ENCODE peak calls at places on chromosomes 13 and 19, in seven cellular contexts. One of them, this sample, is unnamed.
A peak's percentile ranks its signal among the peaks of the same experiment; 100 is the strongest.

GRCh38 chr19:42054205-42054604 is 15.8 kb downstream of the GRIK5 start:
- DNase-seq in HL-60: no peak
- DNase-seq in Karpas-422: no peak
- DNase-seq in CD8-positive, alpha-beta memory T cell: no peak
- DNase-seq in astrocyte of the spinal cord: no peak
- DNase-seq in activated CD4-positive, alpha-beta memory T cell treated with anti-CD3 and anti-CD28 coated beads for 36 hours: no peak
- DNase-seq in smooth muscle cell of the brain vasculature: no peak
- DNase-seq in this sample: no peak

GRCh38 chr13:24727731-24728601 is 36.0 kb upstream of the RNF17 start:
- DNase-seq in smooth muscle cell of the brain vasculature: peak; percentile 65
- DNase-seq in astrocyte of the spinal cord: peak; percentile 78
- DNase-seq in activated CD4-positive, alpha-beta memory T cell treated with anti-CD3 and anti-CD28 coated beads for 36 hours: peak; percentile 75
- DNase-seq in Karpas-422: peak; percentile 92
- DNase-seq in CD8-positive, alpha-beta memory T cell: peak; percentile 59
- DNase-seq in HL-60: peak; percentile 82
- DNase-seq in this sample: peak; percentile 82

GRCh38 chr13:99766641-99767045 is 204.9 kb downstream of the ZIC5 start:
- DNase-seq in smooth muscle cell of the brain vasculature: no peak
- DNase-seq in activated CD4-positive, alpha-beta memory T cell treated with anti-CD3 and anti-CD28 coated beads for 36 hours: no peak
- DNase-seq in astrocyte of the spinal cord: no peak
- DNase-seq in Karpas-422: peak; percentile 52
- DNase-seq in CD8-positive, alpha-beta memory T cell: no peak
- DNase-seq in HL-60: no peak
- DNase-seq in this sample: peak; percentile 3

GRCh38 chr13:74251778-74252519 is 117.7 kb upstream of the KLF12 start:
- DNase-seq in Karpas-422: no peak
- DNase-seq in smooth muscle cell of the brain vasculature: no peak
- DNase-seq in astrocyte of the spinal cord: no peak
- DNase-seq in CD8-positive, alpha-beta memory T cell: no peak
- DNase-seq in activated CD4-positive, alpha-beta memory T cell treated with anti-CD3 and anti-CD28 coated beads for 36 hours: no peak
- DNase-seq in HL-60: no peak
- DNase-seq in this sample: no peak

GRCh38 chr19:6593651-6594416 is 2.9 kb upstream of the CD70 start:
- DNase-seq in activated CD4-positive, alpha-beta memory T cell treated with anti-CD3 and anti-CD28 coated beads for 36 hours: no peak
- DNase-seq in HL-60: no peak
- DNase-seq in Karpas-422: peak; percentile 51
- DNase-seq in CD8-positive, alpha-beta memory T cell: no peak
- DNase-seq in astrocyte of the spinal cord: no peak
- DNase-seq in smooth muscle cell of the brain vasculature: no peak
- DNase-seq in this sample: no peak

GRCh38 chr13:36766295-36766694 is 52.7 kb upstream of the RFXAP start:
- DNase-seq in CD8-positive, alpha-beta memory T cell: no peak
- DNase-seq in Karpas-422: no peak
- DNase-seq in smooth muscle cell of the brain vasculature: no peak
- DNase-seq in activated CD4-positive, alpha-beta memory T cell treated with anti-CD3 and anti-CD28 coated beads for 36 hours: no peak
- DNase-seq in astrocyte of the spinal cord: peak; percentile 74
- DNase-seq in HL-60: no peak
- DNase-seq in this sample: no peak

GRCh38 chr19:35693835-35694599 is 10.3 kb upstream of the ZBTB32 start:
- DNase-seq in activated CD4-positive, alpha-beta memory T cell treated with anti-CD3 and anti-CD28 coated beads for 36 hours: peak; percentile 94
- DNase-seq in astrocyte of the spinal cord: peak; percentile 67
- DNase-seq in smooth muscle cell of the brain vasculature: peak; percentile 24
- DNase-seq in HL-60: peak; percentile 91
- DNase-seq in CD8-positive, alpha-beta memory T cell: peak; percentile 81
- DNase-seq in Karpas-422: peak; percentile 96
- DNase-seq in this sample: peak; percentile 73

GRCh38 chr13:47933688-47934011 is 67.4 kb downstream of the SUCLA2 start:
- DNase-seq in Karpas-422: no peak
- DNase-seq in HL-60: peak; percentile 61
- DNase-seq in smooth muscle cell of the brain vasculature: no peak
- DNase-seq in CD8-positive, alpha-beta memory T cell: no peak
- DNase-seq in astrocyte of the spinal cord: peak; percentile 57
- DNase-seq in activated CD4-positive, alpha-beta memory T cell treated with anti-CD3 and anti-CD28 coated beads for 36 hours: no peak
- DNase-seq in this sample: no peak

GRCh38 chr13:113794764-113795173 is 35.7 kb downstream of the TMEM255B start:
- DNase-seq in astrocyte of the spinal cord: no peak
- DNase-seq in activated CD4-positive, alpha-beta memory T cell treated with anti-CD3 and anti-CD28 coated beads for 36 hours: no peak
- DNase-seq in CD8-positive, alpha-beta memory T cell: no peak
- DNase-seq in Karpas-422: no peak
- DNase-seq in smooth muscle cell of the brain vasculature: no peak
- DNase-seq in HL-60: no peak
- DNase-seq in this sample: no peak

GRCh38 chr19:39542198-39542597 is 2.2 kb upstream of the EID2 start:
- DNase-seq in astrocyte of the spinal cord: no peak
- DNase-seq in smooth muscle cell of the brain vasculature: no peak
- DNase-seq in Karpas-422: no peak
- DNase-seq in HL-60: no peak
- DNase-seq in CD8-positive, alpha-beta memory T cell: no peak
- DNase-seq in activated CD4-positive, alpha-beta memory T cell treated with anti-CD3 and anti-CD28 coated beads for 36 hours: no peak
- DNase-seq in this sample: no peak

GRCh38 chr13:66665991-66666390 is 564.1 kb downstream of the PCDH9 start:
- DNase-seq in smooth muscle cell of the brain vasculature: no peak
- DNase-seq in astrocyte of the spinal cord: peak; percentile 93
- DNase-seq in activated CD4-positive, alpha-beta memory T cell treated with anti-CD3 and anti-CD28 coated beads for 36 hours: no peak
- DNase-seq in HL-60: no peak
- DNase-seq in Karpas-422: no peak
- DNase-seq in CD8-positive, alpha-beta memory T cell: no peak
- DNase-seq in this sample: peak; percentile 42

GRCh38 chr13:80341771-80342271 is 895 bp upstream of the SPRY2 start:
- DNase-seq in HL-60: peak; percentile 76
- DNase-seq in astrocyte of the spinal cord: peak; percentile 64
- DNase-seq in smooth muscle cell of the brain vasculature: no peak
- DNase-seq in Karpas-422: no peak
- DNase-seq in activated CD4-positive, alpha-beta memory T cell treated with anti-CD3 and anti-CD28 coated beads for 36 hours: no peak
- DNase-seq in CD8-positive, alpha-beta memory T cell: no peak
- DNase-seq in this sample: no peak

GRCh38 chr19:51440846-51441409 is 17.3 kb downstream of the SIGLEC8 start:
- DNase-seq in CD8-positive, alpha-beta memory T cell: peak; percentile 20
- DNase-seq in astrocyte of the spinal cord: no peak
- DNase-seq in smooth muscle cell of the brain vasculature: no peak
- DNase-seq in activated CD4-positive, alpha-beta memory T cell treated with anti-CD3 and anti-CD28 coated beads for 36 hours: peak; percentile 77
- DNase-seq in Karpas-422: no peak
- DNase-seq in HL-60: peak; percentile 28
- DNase-seq in this sample: no peak

GRCh38 chr13:45728759-45729158 is 26.6 kb downstream of the CBY2 start:
- DNase-seq in HL-60: peak; percentile 51
- DNase-seq in activated CD4-positive, alpha-beta memory T cell treated with anti-CD3 and anti-CD28 coated beads for 36 hours: peak; percentile 10
- DNase-seq in CD8-positive, alpha-beta memory T cell: no peak
- DNase-seq in smooth muscle cell of the brain vasculature: no peak
- DNase-seq in astrocyte of the spinal cord: no peak
- DNase-seq in Karpas-422: peak; percentile 78
- DNase-seq in this sample: no peak

GRCh38 chr13:99995503-99996176 is 14.1 kb downstream of the ZIC2 start:
- DNase-seq in smooth muscle cell of the brain vasculature: no peak
- DNase-seq in activated CD4-positive, alpha-beta memory T cell treated with anti-CD3 and anti-CD28 coated beads for 36 hours: no peak
- DNase-seq in Karpas-422: no peak
- DNase-seq in astrocyte of the spinal cord: peak; percentile 75
- DNase-seq in CD8-positive, alpha-beta memory T cell: no peak
- DNase-seq in HL-60: no peak
- DNase-seq in this sample: no peak

GRCh38 chr19:15299568-15300409 is 32.5 kb downstream of the BRD4 start:
- DNase-seq in activated CD4-positive, alpha-beta memory T cell treated with anti-CD3 and anti-CD28 coated beads for 36 hours: no peak
- DNase-seq in HL-60: no peak
- DNase-seq in smooth muscle cell of the brain vasculature: no peak
- DNase-seq in Karpas-422: no peak
- DNase-seq in CD8-positive, alpha-beta memory T cell: no peak
- DNase-seq in astrocyte of the spinal cord: peak; percentile 58
- DNase-seq in this sample: no peak